ENCODE peak calls at places on chromosomes 12 and 14, in five cellular contexts. One of them, this sample, is unnamed.

GRCh38 chr12:108820700-108821406 is 36.5 kb downstream of the SSH1 start:
- DNase-seq in Caco-2: no peak
- DNase-seq in AG04450: no peak
- DNase-seq in uterus: no peak
- DNase-seq in chondrocyte: no peak
- DNase-seq in this sample: no peak

GRCh38 chr12:123834845-123835244 is 72.7 kb downstream of the DNAH10 start:
- DNase-seq in Caco-2: no peak
- DNase-seq in AG04450: no peak
- DNase-seq in uterus: no peak
- DNase-seq in chondrocyte: no peak
- DNase-seq in this sample: no peak

GRCh38 chr14:100587763-100588411 is 670 bp upstream of the BEGAIN start:
- DNase-seq in Caco-2: no peak
- DNase-seq in AG04450: no peak
- DNase-seq in uterus: peak; percentile 6
- DNase-seq in chondrocyte: peak; percentile 68
- DNase-seq in this sample: no peak

GRCh38 chr12:32270818-32271710 is 128.3 kb upstream of the FGD4 start:
- DNase-seq in Caco-2: peak; percentile 86
- DNase-seq in AG04450: no peak
- DNase-seq in uterus: no peak
- DNase-seq in chondrocyte: no peak
- DNase-seq in this sample: peak; percentile 5

GRCh38 chr12:65923228-65923627 is 98.9 kb downstream of the HMGA2 start:
- DNase-seq in Caco-2: no peak
- DNase-seq in AG04450: no peak
- DNase-seq in uterus: no peak
- DNase-seq in chondrocyte: no peak
- DNase-seq in this sample: no peak

GRCh38 chr14:63596998-63597658 is 44.5 kb downstream of the WDR89 start:
- DNase-seq in Caco-2: no peak
- DNase-seq in AG04450: no peak
- DNase-seq in uterus: no peak
- DNase-seq in chondrocyte: no peak
- DNase-seq in this sample: no peak

GRCh38 chr12:41188841-41189394 is 798 bp downstream of the PDZRN4 start:
- DNase-seq in Caco-2: no peak
- DNase-seq in AG04450: no peak
- DNase-seq in uterus: no peak
- DNase-seq in chondrocyte: no peak
- DNase-seq in this sample: no peak

GRCh38 chr14:88559852-88560251 is 3.0 kb upstream of the ZC3H14 start:
- DNase-seq in Caco-2: no peak
- DNase-seq in AG04450: peak; percentile 38
- DNase-seq in uterus: no peak
- DNase-seq in chondrocyte: no peak
- DNase-seq in this sample: peak; percentile 33

GRCh38 chr12:49019435-49020317 is 1.1 kb upstream of the PRKAG1 start:
- DNase-seq in Caco-2: peak; percentile 67
- DNase-seq in AG04450: no peak
- DNase-seq in uterus: peak; percentile 22
- DNase-seq in chondrocyte: no peak
- DNase-seq in this sample: peak; percentile 30

GRCh38 chr14:35285168-35285990 is 6.8 kb upstream of the PSMA6 start:
- DNase-seq in Caco-2: no peak
- DNase-seq in AG04450: no peak
- DNase-seq in uterus: no peak
- DNase-seq in chondrocyte: no peak
- DNase-seq in this sample: peak; percentile 73

GRCh38 chr12:15268927-15269552 is 47.8 kb upstream of the RERG start:
- DNase-seq in Caco-2: peak; percentile 72
- DNase-seq in AG04450: peak; percentile 23
- DNase-seq in uterus: peak; percentile 65
- DNase-seq in chondrocyte: no peak
- DNase-seq in this sample: peak; percentile 66

GRCh38 chr12:48995061-48995879 is 3.9 kb downstream of the DDN start:
- DNase-seq in Caco-2: peak; percentile 93
- DNase-seq in AG04450: peak; percentile 49
- DNase-seq in uterus: peak; percentile 61
- DNase-seq in chondrocyte: peak; percentile 96
- DNase-seq in this sample: peak; percentile 59

GRCh38 chr12:6326316-6326959 is 15.4 kb downstream of the TNFRSF1A start:
- DNase-seq in Caco-2: peak; percentile 79
- DNase-seq in AG04450: no peak
- DNase-seq in uterus: peak; percentile 86
- DNase-seq in chondrocyte: no peak
- DNase-seq in this sample: no peak

GRCh38 chr12:16880864-16881285 is 274.9 kb upstream of the LMO3 start:
- DNase-seq in Caco-2: peak; percentile 34
- DNase-seq in AG04450: no peak
- DNase-seq in uterus: no peak
- DNase-seq in chondrocyte: no peak
- DNase-seq in this sample: no peak

GRCh38 chr12:95796225-95796981 is 5.8 kb upstream of the NTN4 start:
- DNase-seq in Caco-2: peak; percentile 44
- DNase-seq in AG04450: no peak
- DNase-seq in uterus: no peak
- DNase-seq in chondrocyte: no peak
- DNase-seq in this sample: no peak

GRCh38 chr12:29278673-29279420 is 102.1 kb downstream of the ERGIC2 start:
- DNase-seq in Caco-2: no peak
- DNase-seq in AG04450: no peak
- DNase-seq in uterus: no peak
- DNase-seq in chondrocyte: no peak
- DNase-seq in this sample: no peak

GRCh38 chr12:92771011-92771410 is 68.2 kb downstream of the PLEKHG7 start:
- DNase-seq in Caco-2: no peak
- DNase-seq in AG04450: no peak
- DNase-seq in uterus: no peak
- DNase-seq in chondrocyte: no peak
- DNase-seq in this sample: no peak

GRCh38 chr12:88577537-88577936 is 2.7 kb downstream of the KITLG start:
- DNase-seq in Caco-2: no peak
- DNase-seq in AG04450: no peak
- DNase-seq in uterus: no peak
- DNase-seq in chondrocyte: no peak
- DNase-seq in this sample: peak; percentile 79

GRCh38 chr14:31911160-31911559 is 165.9 kb upstream of the ARHGAP5 start:
- DNase-seq in Caco-2: no peak
- DNase-seq in AG04450: no peak
- DNase-seq in uterus: no peak
- DNase-seq in chondrocyte: no peak
- DNase-seq in this sample: no peak

GRCh38 chr14:74906923-74907620 is 16.0 kb downstream of the RPS6KL1 start:
- DNase-seq in Caco-2: no peak
- DNase-seq in AG04450: no peak
- DNase-seq in uterus: no peak
- DNase-seq in chondrocyte: no peak
- DNase-seq in this sample: no peak

GRCh38 chr12:76037130-76038105 is 5.8 kb upstream of the PHLDA1 start:
- DNase-seq in Caco-2: peak; percentile 53
- DNase-seq in AG04450: peak; percentile 67
- DNase-seq in uterus: peak; percentile 45
- DNase-seq in chondrocyte: no peak
- DNase-seq in this sample: peak; percentile 79

GRCh38 chr14:77889971-77890442 is 90.1 kb downstream of the ADCK1 start:
- DNase-seq in Caco-2: no peak
- DNase-seq in AG04450: peak; percentile 37
- DNase-seq in uterus: no peak
- DNase-seq in chondrocyte: peak; percentile 33
- DNase-seq in this sample: peak; percentile 94

GRCh38 chr12:42589465-42590323 is at the start of gene PRICKLE1:
- DNase-seq in Caco-2: no peak
- DNase-seq in AG04450: no peak
- DNase-seq in uterus: peak; percentile 30
- DNase-seq in chondrocyte: no peak
- DNase-seq in this sample: no peak

GRCh38 chr12:51191516-51192283 is 18.8 kb upstream of the TFCP2 start:
- DNase-seq in Caco-2: no peak
- DNase-seq in AG04450: no peak
- DNase-seq in uterus: no peak
- DNase-seq in chondrocyte: peak; percentile 54
- DNase-seq in this sample: no peak

GRCh38 chr12:50620050-50620974 is 115.5 kb downstream of the DIP2B start:
- DNase-seq in Caco-2: peak; percentile 54
- DNase-seq in AG04450: no peak
- DNase-seq in uterus: no peak
- DNase-seq in chondrocyte: no peak
- DNase-seq in this sample: peak; percentile 90

GRCh38 chr12:123991402-123991951 is 18.5 kb downstream of the ZNF664 start:
- DNase-seq in Caco-2: no peak
- DNase-seq in AG04450: no peak
- DNase-seq in uterus: no peak
- DNase-seq in chondrocyte: no peak
- DNase-seq in this sample: peak; percentile 78

GRCh38 chr14:101980700-101981099 is 16.3 kb downstream of the DYNC1H1 start:
- DNase-seq in Caco-2: no peak
- DNase-seq in AG04450: peak; percentile 98
- DNase-seq in uterus: peak; percentile 86
- DNase-seq in chondrocyte: no peak
- DNase-seq in this sample: peak; percentile 99

GRCh38 chr12:99810718-99811593 is 163.4 kb downstream of the GARIN6 start:
- DNase-seq in Caco-2: no peak
- DNase-seq in AG04450: no peak
- DNase-seq in uterus: no peak
- DNase-seq in chondrocyte: no peak
- DNase-seq in this sample: peak; percentile 31

GRCh38 chr12:71665109-71665476 is 992 bp downstream of the THAP2 start:
- DNase-seq in Caco-2: no peak
- DNase-seq in AG04450: no peak
- DNase-seq in uterus: no peak
- DNase-seq in chondrocyte: no peak
- DNase-seq in this sample: no peak

GRCh38 chr14:59274991-59275391 is 86.5 kb downstream of the DAAM1 start:
- DNase-seq in Caco-2: no peak
- DNase-seq in AG04450: no peak
- DNase-seq in uterus: no peak
- DNase-seq in chondrocyte: no peak
- DNase-seq in this sample: peak; percentile 63

GRCh38 chr14:105075364-105076295 is 10.4 kb upstream of the GPR132 start:
- DNase-seq in Caco-2: no peak
- DNase-seq in AG04450: no peak
- DNase-seq in uterus: no peak
- DNase-seq in chondrocyte: no peak
- DNase-seq in this sample: no peak

GRCh38 chr12:109535863-109536250 is 37.4 kb downstream of the MMAB start:
- DNase-seq in Caco-2: no peak
- DNase-seq in AG04450: no peak
- DNase-seq in uterus: no peak
- DNase-seq in chondrocyte: no peak
- DNase-seq in this sample: no peak

GRCh38 chr14:101174522-101174838 is 271.0 kb upstream of the RTL1 start:
- DNase-seq in Caco-2: no peak
- DNase-seq in AG04450: no peak
- DNase-seq in uterus: no peak
- DNase-seq in chondrocyte: peak; percentile 65
- DNase-seq in this sample: no peak

GRCh38 chr12:105233045-105233905 is 2.7 kb downstream of the APPL2 start:
- DNase-seq in Caco-2: no peak
- DNase-seq in AG04450: no peak
- DNase-seq in uterus: no peak
- DNase-seq in chondrocyte: no peak
- DNase-seq in this sample: no peak

GRCh38 chr12:105234197-105234596 is 1.8 kb downstream of the APPL2 start:
- DNase-seq in Caco-2: no peak
- DNase-seq in AG04450: no peak
- DNase-seq in uterus: no peak
- DNase-seq in chondrocyte: no peak
- DNase-seq in this sample: no peak

GRCh38 chr12:105235299-105235746 is 651 bp downstream of the APPL2 start:
- DNase-seq in Caco-2: no peak
- DNase-seq in AG04450: no peak
- DNase-seq in uterus: no peak
- DNase-seq in chondrocyte: no peak
- DNase-seq in this sample: peak; percentile 71

GRCh38 chr12:105237671-105238070 is 1.7 kb upstream of the APPL2 start:
- DNase-seq in Caco-2: no peak
- DNase-seq in AG04450: no peak
- DNase-seq in uterus: no peak
- DNase-seq in chondrocyte: no peak
- DNase-seq in this sample: no peak

GRCh38 chr12:105235747-105236476 is at the start of gene APPL2:
- DNase-seq in Caco-2: peak; percentile 89
- DNase-seq in AG04450: peak; percentile 61
- DNase-seq in uterus: peak; percentile 90
- DNase-seq in chondrocyte: peak; percentile 95
- DNase-seq in this sample: peak; percentile 54
- TF ChIP-seq CTCF in Caco-2: peak; percentile 44
- TF ChIP-seq CTCF in AG04450: peak; percentile 24
- TF ChIP-seq CTCF in uterus: no peak
- TF ChIP-seq CTCF in chondrocyte: peak; percentile 76
- TF ChIP-seq CTCF in this sample: peak; percentile 31

GRCh38 chr12:116687888-116688287 is 50.0 kb downstream of the SPRING1 start:
- DNase-seq in Caco-2: peak; percentile 77
- DNase-seq in AG04450: no peak
- DNase-seq in uterus: peak; percentile 33
- DNase-seq in chondrocyte: no peak
- DNase-seq in this sample: no peak
- TF ChIP-seq CTCF in Caco-2: peak; percentile 83
- TF ChIP-seq CTCF in AG04450: peak; percentile 38
- TF ChIP-seq CTCF in uterus: no peak
- TF ChIP-seq CTCF in chondrocyte: peak; percentile 71
- TF ChIP-seq CTCF in this sample: peak; percentile 30

DNA sequence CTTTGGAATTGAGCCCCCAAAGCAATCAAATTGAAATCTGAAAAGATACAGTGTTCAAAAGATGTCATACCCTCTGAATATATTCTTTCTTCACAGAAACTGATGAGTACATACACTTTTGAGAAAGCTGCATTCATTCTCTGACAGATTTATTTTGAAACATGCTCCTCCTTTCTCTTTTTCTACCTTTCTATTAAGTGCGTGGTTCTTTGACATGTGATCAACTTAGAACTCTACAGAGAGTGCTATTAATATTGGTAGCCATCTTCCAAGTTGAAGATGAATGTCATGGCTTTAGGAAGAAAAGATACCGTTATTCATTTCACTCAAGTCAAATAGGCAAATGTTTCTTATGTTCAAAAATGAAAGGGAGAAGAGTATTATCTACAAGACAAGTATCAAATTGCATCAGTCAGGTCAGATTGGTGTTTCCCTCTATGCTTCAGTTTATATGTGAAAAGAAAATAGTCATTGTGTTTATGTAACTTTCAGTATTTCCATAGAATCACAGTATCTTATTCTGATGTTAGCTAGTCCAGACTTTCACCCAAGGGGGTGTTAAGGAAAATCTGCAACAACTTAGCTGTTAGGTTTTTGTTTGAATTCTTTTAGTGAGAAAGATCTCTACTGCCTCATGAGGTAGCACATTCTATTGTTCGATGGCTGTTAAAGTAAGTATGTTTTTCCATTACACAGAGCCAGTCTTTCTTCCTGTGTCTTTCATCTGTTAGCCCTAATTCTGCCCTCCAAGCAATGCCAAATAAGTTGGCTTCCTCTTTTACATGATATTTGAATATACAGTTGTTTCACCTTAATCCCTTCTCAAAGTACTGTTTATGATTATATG is 55.4 kb upstream of the GARIN2 start:
- DNase-seq in Caco-2: no peak
- DNase-seq in AG04450: no peak
- DNase-seq in uterus: no peak
- DNase-seq in chondrocyte: no peak
- DNase-seq in this sample: no peak
- TF ChIP-seq CTCF in Caco-2: no peak
- TF ChIP-seq CTCF in AG04450: no peak
- TF ChIP-seq CTCF in uterus: no peak
- TF ChIP-seq CTCF in chondrocyte: no peak
- TF ChIP-seq CTCF in this sample: no peak

GRCh38 chr14:68528031-68528687 is 264.7 kb downstream of the ZFP36L1 start:
- DNase-seq in Caco-2: no peak
- DNase-seq in AG04450: no peak
- DNase-seq in uterus: no peak
- DNase-seq in chondrocyte: no peak
- DNase-seq in this sample: no peak
- TF ChIP-seq CTCF in Caco-2: no peak
- TF ChIP-seq CTCF in AG04450: no peak
- TF ChIP-seq CTCF in uterus: no peak
- TF ChIP-seq CTCF in chondrocyte: no peak
- TF ChIP-seq CTCF in this sample: no peak